ENCODE peak calls at places on chromosome 5, in eight cellular contexts. One of them, this sample, is unnamed.

GRCh38 chr5:140595538-140595937 is 30.9 kb downstream of the SLC35A4 start:
- DNase-seq in fibroblast of lung: no peak
- DNase-seq in left lung: peak
- DNase-seq in left ventricle myocardium inferior: no peak
- DNase-seq in AG10803: no peak
- DNase-seq in endothelial cell of umbilical vein: peak
- DNase-seq in A549: no peak
- DNase-seq in adrenal gland: peak
- DNase-seq in this sample: no peak

GRCh38 chr5:148255456-148255855 is 13.1 kb upstream of the SPINK13 start:
- DNase-seq in left ventricle myocardium inferior: no peak
- DNase-seq in adrenal gland: no peak
- DNase-seq in left lung: no peak
- DNase-seq in A549: no peak
- DNase-seq in fibroblast of lung: no peak
- DNase-seq in endothelial cell of umbilical vein: no peak
- DNase-seq in AG10803: no peak
- DNase-seq in this sample: no peak

GRCh38 chr5:79464695-79465332 is 49.1 kb downstream of the HOMER1 start:
- DNase-seq in endothelial cell of umbilical vein: peak
- DNase-seq in AG10803: peak
- DNase-seq in left lung: no peak
- DNase-seq in fibroblast of lung: peak
- DNase-seq in adrenal gland: no peak
- DNase-seq in A549: peak
- DNase-seq in left ventricle myocardium inferior: no peak
- DNase-seq in this sample: peak

GRCh38 chr5:113574417-113574816 is 60.9 kb downstream of the YTHDC2 start:
- DNase-seq in adrenal gland: no peak
- DNase-seq in AG10803: peak
- DNase-seq in left ventricle myocardium inferior: no peak
- DNase-seq in A549: no peak
- DNase-seq in endothelial cell of umbilical vein: no peak
- DNase-seq in left lung: peak
- DNase-seq in fibroblast of lung: peak
- DNase-seq in this sample: no peak

GRCh38 chr5:129112295-129112694 is 17.7 kb downstream of the ISOC1 start:
- DNase-seq in AG10803: no peak
- DNase-seq in A549: no peak
- DNase-seq in endothelial cell of umbilical vein: no peak
- DNase-seq in adrenal gland: no peak
- DNase-seq in left lung: no peak
- DNase-seq in fibroblast of lung: no peak
- DNase-seq in left ventricle myocardium inferior: no peak
- DNase-seq in this sample: no peak

GRCh38 chr5:167356374-167356773 is 935.1 kb upstream of the WWC1 start:
- DNase-seq in A549: no peak
- DNase-seq in fibroblast of lung: no peak
- DNase-seq in left ventricle myocardium inferior: no peak
- DNase-seq in adrenal gland: no peak
- DNase-seq in endothelial cell of umbilical vein: no peak
- DNase-seq in AG10803: no peak
- DNase-seq in left lung: no peak
- DNase-seq in this sample: no peak

GRCh38 chr5:55702612-55703345 is 9.3 kb downstream of the SLC38A9 start:
- DNase-seq in adrenal gland: no peak
- DNase-seq in A549: no peak
- DNase-seq in AG10803: no peak
- DNase-seq in left ventricle myocardium inferior: no peak
- DNase-seq in fibroblast of lung: no peak
- DNase-seq in endothelial cell of umbilical vein: no peak
- DNase-seq in left lung: no peak
- DNase-seq in this sample: no peak

GRCh38 chr5:111227805-111228204 is 3.6 kb downstream of the CAMK4 start:
- DNase-seq in adrenal gland: no peak
- DNase-seq in endothelial cell of umbilical vein: peak
- DNase-seq in AG10803: peak
- DNase-seq in left lung: no peak
- DNase-seq in fibroblast of lung: peak
- DNase-seq in A549: no peak
- DNase-seq in left ventricle myocardium inferior: no peak
- DNase-seq in this sample: no peak

GRCh38 chr5:36152324-36153298 is 700 bp downstream of the SKP2 start:
- DNase-seq in left lung: no peak
- DNase-seq in left ventricle myocardium inferior: no peak
- DNase-seq in A549: no peak
- DNase-seq in AG10803: peak
- DNase-seq in endothelial cell of umbilical vein: peak
- DNase-seq in fibroblast of lung: peak
- DNase-seq in adrenal gland: no peak
- DNase-seq in this sample: no peak

GRCh38 chr5:107571621-107572489 is 98.9 kb downstream of the EFNA5 start:
- DNase-seq in endothelial cell of umbilical vein: peak
- DNase-seq in adrenal gland: peak
- DNase-seq in A549: peak
- DNase-seq in left ventricle myocardium inferior: peak
- DNase-seq in fibroblast of lung: peak
- DNase-seq in AG10803: peak
- DNase-seq in left lung: peak
- DNase-seq in this sample: peak
- H3K4me3 ChIP-seq in endothelial cell of umbilical vein: peak
- H3K4me3 ChIP-seq in adrenal gland: peak
- H3K4me3 ChIP-seq in A549: peak
- H3K4me3 ChIP-seq in left ventricle myocardium inferior: peak
- H3K4me3 ChIP-seq in fibroblast of lung: peak
- H3K4me3 ChIP-seq in AG10803: peak
- H3K4me3 ChIP-seq in left lung: peak
- H3K4me3 ChIP-seq in this sample: peak

DNA sequence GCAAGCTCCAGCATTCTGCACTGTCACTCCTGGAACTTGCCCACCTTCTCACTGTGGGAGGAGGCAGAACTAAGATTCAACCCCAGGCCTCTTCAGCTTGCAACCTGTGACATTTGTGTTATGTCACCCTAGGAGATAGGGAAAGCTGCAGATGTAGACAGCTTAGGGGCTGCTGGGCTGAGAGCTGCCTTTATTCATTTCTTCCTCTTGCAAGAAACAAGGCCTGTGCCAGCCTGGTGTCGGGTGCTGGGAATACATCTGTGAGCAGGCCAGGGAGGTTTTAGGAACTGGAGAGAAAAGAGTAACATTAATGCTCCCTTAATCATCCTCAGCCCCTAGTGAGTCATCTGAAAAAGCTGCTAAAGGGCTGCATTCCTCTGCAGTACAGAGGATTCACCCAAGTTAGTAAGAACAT is 101.8 kb downstream of the FGF18 start:
- DNase-seq in adrenal gland: no peak
- DNase-seq in fibroblast of lung: peak
- DNase-seq in left ventricle myocardium inferior: no peak
- DNase-seq in A549: peak
- DNase-seq in endothelial cell of umbilical vein: peak
- DNase-seq in left lung: no peak
- DNase-seq in AG10803: peak
- DNase-seq in this sample: no peak
- TF ChIP-seq CTCF in adrenal gland: no peak
- TF ChIP-seq CTCF in fibroblast of lung: peak
- TF ChIP-seq CTCF in left ventricle myocardium inferior: no peak
- TF ChIP-seq CTCF in A549: no peak
- TF ChIP-seq CTCF in endothelial cell of umbilical vein: no peak
- TF ChIP-seq CTCF in left lung: no peak
- TF ChIP-seq CTCF in AG10803: peak
- TF ChIP-seq CTCF in this sample: no peak

DNA sequence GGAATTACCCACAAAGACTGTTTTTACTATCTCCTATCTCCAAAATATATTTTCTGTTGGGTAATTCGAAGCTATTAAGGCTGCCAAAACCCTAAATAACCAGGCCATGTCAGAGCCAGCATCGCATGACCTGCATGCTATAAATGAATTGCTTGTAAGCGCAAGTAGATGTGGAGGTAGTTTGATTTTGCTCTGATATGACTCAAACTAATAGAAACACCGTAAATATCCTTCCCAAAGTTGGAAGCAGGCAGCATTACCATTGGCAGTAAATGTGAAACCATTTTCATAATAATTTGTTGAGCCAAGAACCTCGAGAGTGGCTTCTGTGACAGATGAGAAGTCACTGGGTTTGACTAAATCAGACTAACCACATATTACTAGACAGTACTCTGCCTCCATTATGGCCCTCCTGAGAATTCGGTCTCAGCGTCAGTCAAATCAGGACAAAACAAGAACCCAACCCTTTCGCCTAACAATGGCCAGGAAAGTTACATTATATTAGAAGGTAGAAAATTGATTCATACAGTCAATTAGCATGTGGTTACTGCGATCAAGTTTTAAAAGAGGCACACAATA is 289.8 kb downstream of the SPOCK1 start:
- DNase-seq in endothelial cell of umbilical vein: peak
- DNase-seq in AG10803: no peak
- DNase-seq in left lung: no peak
- DNase-seq in left ventricle myocardium inferior: no peak
- DNase-seq in fibroblast of lung: no peak
- DNase-seq in A549: no peak
- DNase-seq in adrenal gland: no peak
- DNase-seq in this sample: no peak
- H3K4me3 ChIP-seq in endothelial cell of umbilical vein: no peak
- H3K4me3 ChIP-seq in AG10803: no peak
- H3K4me3 ChIP-seq in left lung: no peak
- H3K4me3 ChIP-seq in left ventricle myocardium inferior: no peak
- H3K4me3 ChIP-seq in fibroblast of lung: no peak
- H3K4me3 ChIP-seq in A549: no peak
- H3K4me3 ChIP-seq in adrenal gland: no peak
- H3K4me3 ChIP-seq in this sample: no peak

DNA sequence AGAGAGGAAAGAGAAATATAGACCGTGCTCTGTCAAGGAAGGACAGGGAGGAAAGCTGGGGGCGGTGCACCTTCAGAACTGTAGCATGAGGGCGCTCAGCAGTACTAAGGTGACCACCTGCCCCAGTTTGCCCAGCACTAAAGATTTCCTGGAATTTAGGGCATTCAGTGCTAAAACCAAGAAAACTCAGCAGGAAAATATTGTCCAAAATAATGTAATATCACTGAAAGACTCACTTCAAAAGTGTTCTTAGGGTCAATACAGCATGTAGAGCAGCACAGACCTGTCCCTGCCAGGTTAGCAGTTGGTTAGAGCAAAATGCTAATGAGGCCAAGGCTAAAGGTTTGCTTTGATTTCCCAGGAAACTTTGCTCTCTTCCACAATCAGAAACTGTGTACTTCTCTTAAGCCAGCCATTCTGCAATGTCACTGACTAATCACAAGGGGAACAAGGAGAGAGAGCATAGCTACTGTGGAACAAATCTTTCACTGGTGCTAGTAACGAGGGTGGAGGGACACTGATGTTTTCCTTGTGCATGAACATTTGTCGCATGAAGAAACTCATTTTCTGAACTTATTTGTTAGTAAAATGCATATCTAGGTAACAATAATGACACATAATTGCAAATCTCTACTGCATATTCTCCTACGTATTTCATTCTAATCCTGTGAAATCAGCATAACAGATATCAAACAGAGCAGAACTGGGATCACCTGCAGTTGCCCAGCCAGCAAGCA is 53.0 kb upstream of the GRAMD2B start:
- DNase-seq in adrenal gland: no peak
- DNase-seq in endothelial cell of umbilical vein: no peak
- DNase-seq in left lung: no peak
- DNase-seq in left ventricle myocardium inferior: no peak
- DNase-seq in A549: peak
- DNase-seq in fibroblast of lung: no peak
- DNase-seq in AG10803: peak
- DNase-seq in this sample: no peak
- TF ChIP-seq CTCF in adrenal gland: no peak
- TF ChIP-seq CTCF in endothelial cell of umbilical vein: no peak
- TF ChIP-seq CTCF in left lung: no peak
- TF ChIP-seq CTCF in left ventricle myocardium inferior: peak
- TF ChIP-seq CTCF in A549: no peak
- TF ChIP-seq CTCF in fibroblast of lung: peak
- TF ChIP-seq CTCF in AG10803: peak
- TF ChIP-seq CTCF in this sample: peak

GRCh38 chr5:10858307-10858706 is 97.3 kb upstream of the DAP start:
- DNase-seq in adrenal gland: no peak
- DNase-seq in left ventricle myocardium inferior: no peak
- DNase-seq in endothelial cell of umbilical vein: no peak
- DNase-seq in fibroblast of lung: no peak
- DNase-seq in AG10803: no peak
- DNase-seq in left lung: no peak
- DNase-seq in A549: no peak
- DNase-seq in this sample: no peak

GRCh38 chr5:10859393-10860195 is 98.6 kb upstream of the DAP start:
- DNase-seq in endothelial cell of umbilical vein: no peak
- DNase-seq in fibroblast of lung: no peak
- DNase-seq in left lung: no peak
- DNase-seq in adrenal gland: no peak
- DNase-seq in A549: no peak
- DNase-seq in left ventricle myocardium inferior: no peak
- DNase-seq in AG10803: no peak
- DNase-seq in this sample: no peak

GRCh38 chr5:10856071-10856470 is 95.0 kb upstream of the DAP start:
- DNase-seq in AG10803: no peak
- DNase-seq in left ventricle myocardium inferior: no peak
- DNase-seq in adrenal gland: no peak
- DNase-seq in A549: no peak
- DNase-seq in endothelial cell of umbilical vein: no peak
- DNase-seq in fibroblast of lung: no peak
- DNase-seq in left lung: no peak
- DNase-seq in this sample: no peak

GRCh38 chr5:10856646-10857332 is 95.8 kb upstream of the DAP start:
- DNase-seq in AG10803: peak
- DNase-seq in A549: peak
- DNase-seq in left lung: no peak
- DNase-seq in left ventricle myocardium inferior: peak
- DNase-seq in endothelial cell of umbilical vein: peak
- DNase-seq in adrenal gland: peak
- DNase-seq in fibroblast of lung: peak
- DNase-seq in this sample: no peak

GRCh38 chr5:10857333-10857723 is 96.3 kb upstream of the DAP start:
- DNase-seq in adrenal gland: no peak
- DNase-seq in A549: no peak
- DNase-seq in endothelial cell of umbilical vein: no peak
- DNase-seq in fibroblast of lung: no peak
- DNase-seq in AG10803: no peak
- DNase-seq in left ventricle myocardium inferior: no peak
- DNase-seq in left lung: no peak
- DNase-seq in this sample: no peak
- H3K4me3 ChIP-seq in adrenal gland: no peak
- H3K4me3 ChIP-seq in A549: no peak
- H3K4me3 ChIP-seq in endothelial cell of umbilical vein: no peak
- H3K4me3 ChIP-seq in fibroblast of lung: peak
- H3K4me3 ChIP-seq in AG10803: no peak
- H3K4me3 ChIP-seq in left ventricle myocardium inferior: peak
- H3K4me3 ChIP-seq in left lung: no peak
- H3K4me3 ChIP-seq in this sample: no peak

GRCh38 chr5:119315516-119315949 is 40.3 kb upstream of the TNFAIP8 start:
- DNase-seq in adrenal gland: no peak
- DNase-seq in fibroblast of lung: peak
- DNase-seq in left ventricle myocardium inferior: no peak
- DNase-seq in A549: peak
- DNase-seq in endothelial cell of umbilical vein: peak
- DNase-seq in AG10803: peak
- DNase-seq in left lung: no peak
- DNase-seq in this sample: no peak
- TF ChIP-seq CTCF in adrenal gland: peak
- TF ChIP-seq CTCF in fibroblast of lung: peak
- TF ChIP-seq CTCF in left ventricle myocardium inferior: peak
- TF ChIP-seq CTCF in A549: peak
- TF ChIP-seq CTCF in endothelial cell of umbilical vein: peak
- TF ChIP-seq CTCF in AG10803: peak
- TF ChIP-seq CTCF in left lung: peak
- TF ChIP-seq CTCF in this sample: peak